ENCODE peak calls at places on chromosomes 16 and 17, in eight cellular contexts. F is activated CD4-positive, alpha-beta T cell treated with anti-CD3 and anti-CD28 coated beads, Interleukin-2, amount 50 U/mL, for 4 hours; Q is activated CD4-positive, CD25-positive, alpha-beta regulatory T cell treated with anti-CD3 and anti-CD28 coated beads, Interleukin-2, amount 50 U/mL, for 16 hours; W is cardiac fibroblast; H is NCI-H1092; E is glutamatergic neuron; L is HCEC 1CT; C is RCC 7860. N is an unnamed sample.
A peak's percentile ranks its signal among the peaks of the same experiment; 100 is the strongest.

GRCh38 chr17:15442316-15443185 is 24.9 kb downstream of the CDRT4 start:
- DNase-seq in E (no peak), F (no peak), H (no peak), W (no peak), C (no peak), L (no peak), Q (no peak), N (no peak)

GRCh38 chr17:7989781-7990655 is 12.4 kb upstream of the GUCY2D start:
- DNase-seq in W (peak; percentile 71), F (peak; percentile 95), C (peak; percentile 25), H (peak; percentile 39), L (peak; percentile 21), Q (peak; percentile 91), E (peak; percentile 93), N (peak; percentile 21)

GRCh38 chr16:20114356-20114755 is 40.7 kb upstream of the GPR139 start:
- DNase-seq in L (no peak), H (peak; percentile 33), W (no peak), F (no peak), E (no peak), C (peak; percentile 52), Q (no peak), N (no peak)

GRCh38 chr17:32563583-32563982 is 76.8 kb downstream of the CDK5R1 start:
- DNase-seq in L (no peak), E (no peak), W (no peak), Q (no peak), H (no peak), F (no peak), C (no peak), N (no peak)

GRCh38 chr16:805474-805873 is 4.9 kb upstream of the GNG13 start:
- DNase-seq in W (no peak), E (no peak), F (no peak), Q (no peak), L (no peak), C (no peak), H (no peak), N (no peak)

GRCh38 chr17:82246365-82247174 is 17.7 kb downstream of the SLC16A3 start:
- DNase-seq in F (no peak), C (peak; percentile 93), L (peak; percentile 54), H (no peak), Q (no peak), E (no peak), W (peak; percentile 88), N (no peak)

GRCh38 chr16:4315185-4316102 is at the start of gene GLIS2:
- DNase-seq in Q (no peak), E (peak; percentile 87), C (peak; percentile 46), H (peak; percentile 69), F (no peak), W (peak; percentile 66), L (peak; percentile 75), N (no peak)

GRCh38 chr17:72812823-72813222 is 279.7 kb downstream of the SLC39A11 start:
- DNase-seq in E (no peak), Q (no peak), F (no peak), H (no peak), W (peak; percentile 75), L (peak; percentile 77), C (no peak), N (no peak)

GRCh38 chr16:67796099-67796718 is 10.2 kb downstream of the RANBP10 start:
- DNase-seq in L (no peak), C (no peak), W (no peak), F (no peak), E (no peak), Q (no peak), H (no peak), N (no peak)

GRCh38 chr16:57167951-57168350 is 17.9 kb downstream of the PSME3IP1 start:
- DNase-seq in H (no peak), F (no peak), W (peak; percentile 86), L (peak; percentile 63), Q (no peak), E (no peak), C (peak; percentile 40), N (no peak)

GRCh38 chr17:81805707-81806460 is 1.9 kb downstream of the GCGR start:
- DNase-seq in L (no peak), Q (no peak), H (no peak), F (no peak), W (no peak), E (no peak), C (no peak), N (no peak)

GRCh38 chr17:57570740-57571344 is 174.3 kb downstream of the CCDC182 start:
- DNase-seq in C (no peak), H (peak; percentile 83), W (no peak), L (no peak), Q (no peak), E (no peak), F (no peak), N (peak; percentile 70)

GRCh38 chr16:1903220-1903574 is 15.0 kb downstream of the HS3ST6 start:
- DNase-seq in C (no peak), H (no peak), L (no peak), F (no peak), E (no peak), Q (no peak), W (no peak), N (no peak)

GRCh38 chr17:59746849-59747445 is 39.5 kb downstream of the VMP1 start:
- DNase-seq in F (no peak), W (peak; percentile 81), L (peak; percentile 59), Q (no peak), E (no peak), C (peak; percentile 40), H (no peak), N (peak; percentile 14)

GRCh38 chr17:68592667-68593330 is 8.4 kb downstream of the FAM20A start:
- DNase-seq in F (no peak), C (no peak), H (peak; percentile 6), W (no peak), L (no peak), Q (no peak), E (no peak), N (no peak)

GRCh38 chr17:352421-353212 is at the start of gene RPH3AL:
- DNase-seq in H (no peak), C (peak; percentile 75), F (no peak), E (peak; percentile 65), L (no peak), Q (no peak), W (peak; percentile 24), N (peak; percentile 64)

GRCh38 chr17:81309859-81310839 is 15.0 kb upstream of the SLC38A10 start:
- DNase-seq in C (no peak), F (no peak), Q (no peak), L (no peak), E (peak; percentile 20), H (no peak), W (no peak), N (no peak)

GRCh38 chr17:20095366-20096080 is 86.4 kb downstream of the SPECC1 start:
- DNase-seq in L (no peak), F (no peak), W (peak; percentile 51), Q (no peak), H (peak; percentile 50), E (peak; percentile 76), C (peak; percentile 9), N (peak; percentile 7)

GRCh38 chr16:27175888-27176287 is 27.4 kb upstream of the KDM8 start:
- DNase-seq in E (no peak), L (no peak), H (no peak), C (no peak), W (peak; percentile 10), F (no peak), Q (no peak), N (no peak)

GRCh38 chr17:48307814-48308411 is 122.1 kb downstream of the SKAP1 start:
- DNase-seq in C (peak; percentile 43), E (peak; percentile 66), L (peak; percentile 65), Q (peak; percentile 19), H (peak; percentile 53), F (peak; percentile 41), W (peak; percentile 75), N (no peak)

N was measured in NCI-H2029.